ENCODE peak calls at places on chromosomes 11 and 22, in nine cellular contexts. I, A, L, V, R, O, N, F and U are unnamed samples.

GRCh38 chr11:124670732-124671131 is 2.8 kb downstream of the SIAE start:
- DNase-seq in A (no peak), V (no peak), R (no peak), O (no peak), L (no peak), I (no peak), F (no peak), N (peak), U (no peak)

GRCh38 chr22:27641049-27641790 is 160.3 kb downstream of the MN1 start:
- DNase-seq in R (no peak), I (no peak), N (peak), F (no peak), O (no peak), A (no peak), V (peak), L (no peak), U (no peak)

GRCh38 chr11:26971961-26972360 is 22.0 kb upstream of the FIBIN start:
- DNase-seq in L (no peak), A (no peak), R (no peak), O (no peak), N (peak), V (no peak), I (no peak), F (no peak), U (no peak)

GRCh38 chr22:24285245-24285644 is 14.6 kb downstream of the SPECC1L start:
- DNase-seq in O (no peak), I (no peak), F (no peak), L (no peak), V (no peak), A (no peak), N (no peak), R (no peak), U (no peak)

GRCh38 chr11:119622454-119623143 is 106.4 kb downstream of the NECTIN1 start:
- DNase-seq in R (no peak), I (no peak), A (no peak), N (no peak), O (no peak), V (no peak), L (no peak), F (no peak), U (no peak)

GRCh38 chr11:115334932-115335788 is 169.1 kb downstream of the CADM1 start:
- DNase-seq in N (peak), O (no peak), A (peak), F (peak), L (no peak), R (no peak), V (peak), I (no peak), U (no peak)

GRCh38 chr11:31757245-31757835 is 53.8 kb downstream of the PAX6 start:
- DNase-seq in L (no peak), N (peak), O (no peak), F (peak), I (no peak), V (peak), A (no peak), R (no peak), U (no peak)

GRCh38 chr11:128587415-128587814 is at the start of gene ETS1:
- DNase-seq in I (no peak), A (no peak), V (no peak), N (peak), L (no peak), O (no peak), F (peak), R (no peak), U (no peak)

GRCh38 chr11:64120951-64121569 is 44.9 kb downstream of the MACROD1 start:
- DNase-seq in L (no peak), O (no peak), I (no peak), F (no peak), N (no peak), A (no peak), R (no peak), V (peak), U (no peak)

GRCh38 chr11:73333626-73334199 is 25.6 kb downstream of the ARHGEF17 start:
- DNase-seq in N (no peak), V (no peak), I (no peak), O (no peak), F (no peak), A (no peak), R (no peak), L (no peak), U (no peak)

GRCh38 chr22:35620624-35621245 is 3.6 kb upstream of the MB start:
- DNase-seq in A (peak), N (peak), O (no peak), V (peak), R (no peak), F (peak), I (no peak), L (no peak), U (peak)

GRCh38 chr11:66075273-66075672 is 5.2 kb downstream of the PACS1 start:
- DNase-seq in N (no peak), A (no peak), I (no peak), R (no peak), F (no peak), O (no peak), L (peak), V (no peak), U (no peak)

GRCh38 chr11:134950692-134951304 is 538.8 kb upstream of the B3GAT1 start:
- DNase-seq in R (no peak), I (no peak), V (no peak), A (no peak), O (no peak), F (no peak), N (peak), L (peak), U (peak)

GRCh38 chr11:45237666-45238348 is 48.3 kb downstream of the SYT13 start:
- DNase-seq in A (no peak), I (no peak), N (no peak), O (no peak), F (no peak), V (peak), R (no peak), L (no peak), U (no peak)

GRCh38 chr11:134532176-134532920 is 120.3 kb upstream of the B3GAT1 start:
- DNase-seq in V (no peak), I (no peak), A (no peak), L (peak), F (no peak), O (no peak), N (no peak), R (no peak), U (peak)

GRCh38 chr11:123405123-123405592 is 24.9 kb upstream of the GRAMD1B start:
- DNase-seq in R (no peak), O (no peak), I (no peak), V (no peak), A (no peak), L (no peak), N (no peak), F (peak), U (peak)